ENCODE peak calls at places on chromosomes 5 and 9, in nine cellular contexts. Y is heart right ventricle, Z is prostate gland, E is testis, R is neural progenitor cell, M is fibroblast of lung, Q is neuronal stem cell, A is body of pancreas, G is ascending aorta. D is an unnamed sample.

GRCh38 chr5:79695501-79695900 is 5.9 kb downstream of the CMYA5 start:
- DNase-seq in Y (no peak), Z (no peak), E (no peak), R (no peak), M (no peak), Q (no peak), A (no peak), G (no peak), D (no peak)

GRCh38 chr5:170426149-170426767 is 37.1 kb upstream of the KCNMB1 start:
- DNase-seq in Y (peak; percentile 40), Z (no peak), E (peak; percentile 23), R (no peak), M (no peak), Q (no peak), A (no peak), G (no peak), D (no peak)

GRCh38 chr9:110828148-110828730 is 159.6 kb downstream of the MUSK start:
- DNase-seq in Y (peak; percentile 58), Z (no peak), E (peak; percentile 71), R (peak; percentile 17), M (peak; percentile 69), Q (no peak), A (no peak), G (peak; percentile 29), D (no peak)

GRCh38 chr5:140372971-140373487 is 13.0 kb downstream of the SLC4A9 start:
- DNase-seq in Y (peak; percentile 84), Z (peak; percentile 37), E (peak; percentile 80), R (peak; percentile 86), M (peak; percentile 79), Q (peak; percentile 67), A (peak; percentile 72), G (no peak), D (peak; percentile 76)

GRCh38 chr9:81613002-81613750 is 76.2 kb downstream of the TLE1 start:
- DNase-seq in Y (peak; percentile 63), Z (no peak), E (peak; percentile 34), R (no peak), M (peak; percentile 99), Q (no peak), A (no peak), G (no peak), D (no peak)

GRCh38 chr9:113275147-113276131 is at the start of the genes CDC26 and PRPF4:
- DNase-seq in Y (peak; percentile 98), Z (peak; percentile 96), E (peak; percentile 98), R (peak; percentile 99), M (peak; percentile 99), Q (peak; percentile 97), A (peak; percentile 96), G (peak; percentile 89), D (peak; percentile 98)

GRCh38 chr5:33074548-33074947 is 363.4 kb downstream of the NPR3 start:
- DNase-seq in Y (no peak), Z (no peak), E (no peak), R (no peak), M (peak; percentile 14), Q (no peak), A (no peak), G (no peak), D (no peak)

GRCh38 chr9:34927061-34927460 is 31.0 kb upstream of the PHF24 start:
- DNase-seq in Y (no peak), Z (no peak), E (peak; percentile 54), R (no peak), M (no peak), Q (no peak), A (no peak), G (no peak), D (no peak)

GRCh38 chr9:89804766-89805531 is 200.1 kb downstream of the GADD45G start:
- DNase-seq in Y (no peak), Z (no peak), E (no peak), R (no peak), M (no peak), Q (no peak), A (no peak), G (no peak), D (no peak)

GRCh38 chr5:32760091-32760509 is 49.0 kb downstream of the NPR3 start:
- DNase-seq in Y (no peak), Z (no peak), E (no peak), R (no peak), M (peak; percentile 98), Q (no peak), A (no peak), G (no peak), D (no peak)

GRCh38 chr5:74767579-74767913 is 497 bp downstream of the NSA2 start:
- DNase-seq in Y (peak; percentile 7), Z (peak; percentile 4), E (peak; percentile 61), R (peak; percentile 63), M (peak; percentile 59), Q (peak; percentile 17), A (no peak), G (no peak), D (no peak)

GRCh38 chr5:96753848-96754247 is 53.9 kb downstream of the ERAP1 start:
- DNase-seq in Y (no peak), Z (no peak), E (no peak), R (no peak), M (no peak), Q (no peak), A (no peak), G (no peak), D (no peak)

GRCh38 chr5:99105216-99105615 is 176.4 kb upstream of the CHD1 start:
- DNase-seq in Y (no peak), Z (no peak), E (no peak), R (no peak), M (peak; percentile 43), Q (no peak), A (no peak), G (no peak), D (no peak)

GRCh38 chr5:882253-883185 is 10.1 kb downstream of the BRD9 start:
- DNase-seq in Y (no peak), Z (no peak), E (no peak), R (no peak), M (no peak), Q (no peak), A (no peak), G (no peak), D (no peak)

GRCh38 chr5:881551-881935 is 11.1 kb downstream of the BRD9 start:
- DNase-seq in Y (no peak), Z (no peak), E (no peak), R (no peak), M (no peak), Q (no peak), A (no peak), G (no peak), D (no peak)

GRCh38 chr5:883475-884181 is 9.0 kb downstream of the BRD9 start:
- DNase-seq in Y (no peak), Z (no peak), E (no peak), R (no peak), M (no peak), Q (no peak), A (no peak), G (no peak), D (no peak)

GRCh38 chr5:878125-878524 is 14.5 kb downstream of the BRD9 start:
- DNase-seq in Y (no peak), Z (no peak), E (no peak), R (no peak), M (no peak), Q (no peak), A (no peak), G (no peak), D (no peak)

GRCh38 chr5:880816-881550 is 11.6 kb downstream of the BRD9 start:
- DNase-seq in Y (no peak), Z (no peak), E (no peak), R (no peak), M (no peak), Q (no peak), A (no peak), G (no peak), D (no peak)
- H3K36me3 ChIP-seq in Y (peaks cover 36% of the 10 kb centered on the region), Z (peaks cover 31% of the 10 kb centered on the region), E (no peaks in the 10 kb centered on the region), R (peaks cover 6% of the 10 kb centered on the region), M (peaks cover 49% of the 10 kb centered on the region), Q (peaks cover 79% of the 10 kb centered on the region), A (peaks cover 3% of the 10 kb centered on the region), G (peaks cover 79% of the 10 kb centered on the region), D (peaks cover 61% of the 10 kb centered on the region)

DNA sequence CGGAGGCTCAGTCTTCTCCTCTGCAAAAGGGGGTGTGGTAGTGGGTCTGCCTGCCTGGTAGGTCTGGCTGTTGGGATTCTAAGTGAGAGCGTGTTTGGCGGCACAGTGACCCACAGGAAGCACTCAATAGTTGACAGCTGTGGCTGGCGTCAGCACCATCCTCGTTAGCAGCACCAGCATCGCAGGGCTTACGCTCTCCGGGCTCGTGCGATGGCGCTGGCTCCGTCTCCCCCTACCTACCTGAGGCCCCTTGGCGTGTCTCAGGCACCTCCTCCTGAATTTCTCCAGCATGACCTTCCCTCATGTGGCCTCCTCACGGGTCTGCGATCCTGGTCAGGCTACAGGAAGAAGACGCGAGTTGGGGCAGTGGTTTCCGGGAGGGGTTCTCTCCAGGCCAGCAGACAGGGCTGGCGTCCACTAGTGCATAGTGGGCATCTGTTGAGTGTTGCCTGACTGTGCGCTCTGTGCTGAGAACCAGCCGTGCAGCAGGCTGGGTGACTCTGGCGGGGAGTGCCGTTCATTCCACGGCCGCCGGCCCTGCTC is 66.9 kb downstream of the HMCN2 start:
- DNase-seq in Y (no peak), Z (no peak), E (no peak), R (no peak), M (no peak), Q (no peak), A (no peak), G (no peak), D (no peak)
- H3K27ac ChIP-seq in Y (peak overlapping the region; percentile 52), Z (peak overlapping the region; percentile 56), E (no peak overlapping the region), R (no peak overlapping the region), M (no peak overlapping the region), Q (no peak overlapping the region), A (no peak overlapping the region), G (no peak overlapping the region), D (no peak overlapping the region)

GRCh38 chr9:7370378-7370777 is 429.2 kb downstream of the DMAC1 start:
- DNase-seq in Y (no peak), Z (no peak), E (no peak), R (peak; percentile 26), M (no peak), Q (no peak), A (no peak), G (no peak), D (no peak)

GRCh38 chr9:7368410-7369292 is 430.9 kb downstream of the DMAC1 start:
- DNase-seq in Y (peak; percentile 17), Z (no peak), E (no peak), R (no peak), M (peak; percentile 96), Q (no peak), A (no peak), G (no peak), D (no peak)

GRCh38 chr9:7363777-7364477 is 435.7 kb downstream of the DMAC1 start:
- DNase-seq in Y (no peak), Z (no peak), E (no peak), R (peak; percentile 76), M (no peak), Q (no peak), A (no peak), G (no peak), D (no peak)

GRCh38 chr9:7369384-7369821 is 430.2 kb downstream of the DMAC1 start:
- DNase-seq in Y (no peak), Z (no peak), E (no peak), R (no peak), M (no peak), Q (no peak), A (no peak), G (no peak), D (no peak)

GRCh38 chr9:7366121-7366520 is 433.5 kb downstream of the DMAC1 start:
- DNase-seq in Y (no peak), Z (no peak), E (no peak), R (no peak), M (peak; percentile 61), Q (no peak), A (no peak), G (no peak), D (no peak)
- H3K36me3 ChIP-seq in Y (no peaks in the 10 kb centered on the region), Z (no peaks in the 10 kb centered on the region), E (no peaks in the 10 kb centered on the region), R (no peaks in the 10 kb centered on the region), M (no peaks in the 10 kb centered on the region), Q (no peaks in the 10 kb centered on the region), A (no peaks in the 10 kb centered on the region), G (no peaks in the 10 kb centered on the region), D (no peaks in the 10 kb centered on the region)

GRCh38 chr5:89397096-89397495 is 514.1 kb upstream of the MEF2C start:
- DNase-seq in Y (no peak), Z (no peak), E (no peak), R (no peak), M (peak; percentile 40), Q (no peak), A (no peak), G (no peak), D (no peak)
- H3K27ac ChIP-seq in Y (no peak overlapping the region), Z (no peak overlapping the region), E (no peak overlapping the region), R (no peak overlapping the region), M (no peak overlapping the region), Q (no peak overlapping the region), A (no peak overlapping the region), G (no peak overlapping the region), D (no peak overlapping the region)